ENCODE peak calls at places on chromosomes 11 and 22, in five cellular contexts. H is IMR-90, W is A549, N is prostate gland, Y is ovary. A is an unnamed sample.

GRCh38 chr22:36753120-36753802 is 22.7 kb downstream of the IFT27 start:
- DNase-seq in W (no peak), Y (no peak), N (no peak), H (no peak), A (no peak)

GRCh38 chr11:89456681-89457080 is 34.5 kb downstream of the NOX4 start:
- DNase-seq in N (no peak), W (no peak), Y (no peak), H (no peak), A (no peak)

GRCh38 chr22:48302657-48303359 is 1524.9 kb downstream of the BRD1 start:
- DNase-seq in W (no peak), Y (no peak), H (no peak), N (no peak), A (no peak)

GRCh38 chr11:13972033-13972910 is 9.7 kb downstream of the SPON1 start:
- DNase-seq in W (no peak), N (peak; percentile 41), H (peak; percentile 22), Y (no peak), A (no peak)

GRCh38 chr22:37416806-37417205 is 10.5 kb downstream of the ELFN2 start:
- DNase-seq in Y (no peak), H (no peak), W (no peak), N (no peak), A (no peak)

GRCh38 chr11:1086171-1087102 is 11.8 kb downstream of the MUC2 start:
- DNase-seq in Y (no peak), H (no peak), W (no peak), N (no peak), A (no peak)

GRCh38 chr22:39534591-39535301 is 2.2 kb upstream of the RPS19BP1 start:
- DNase-seq in H (peak; percentile 53), W (peak; percentile 62), N (peak; percentile 80), Y (peak; percentile 92), A (peak; percentile 63)

GRCh38 chr11:64870176-64870892 is 8.1 kb downstream of the EHD1 start:
- DNase-seq in Y (no peak), W (no peak), N (no peak), H (peak; percentile 78), A (peak; percentile 76)

GRCh38 chr11:110162216-110162615 is 69.0 kb downstream of the ZC3H12C start:
- DNase-seq in Y (no peak), H (peak; percentile 38), W (no peak), N (no peak), A (no peak)

GRCh38 chr11:6658647-6659046 is 3.0 kb upstream of the DCHS1 start:
- DNase-seq in Y (no peak), W (no peak), H (no peak), N (no peak), A (no peak)

GRCh38 chr22:50115693-50116092 is 25.9 kb downstream of the MOV10L1 start:
- DNase-seq in H (peak; percentile 35), Y (peak; percentile 57), N (no peak), W (no peak), A (no peak)

GRCh38 chr11:13955971-13956421 is 6.5 kb upstream of the SPON1 start:
- DNase-seq in Y (peak; percentile 66), H (peak; percentile 71), N (peak; percentile 46), W (peak; percentile 73), A (peak; percentile 31)

GRCh38 chr11:61362542-61362875 is 335 bp downstream of the TMEM138 start:
- DNase-seq in Y (no peak), N (no peak), H (peak; percentile 65), W (peak; percentile 48), A (no peak)

GRCh38 chr11:3058753-3059664 is 1.8 kb upstream of the CARS1 start:
- DNase-seq in W (peak; percentile 37), Y (no peak), H (peak; percentile 92), N (no peak), A (peak; percentile 78)

GRCh38 chr22:20253161-20253560 is 15.0 kb downstream of the RTN4R start:
- DNase-seq in N (no peak), H (no peak), W (no peak), Y (no peak), A (no peak)

GRCh38 chr22:18954941-18955571 is 19.0 kb upstream of the PRODH start:
- DNase-seq in H (no peak), N (no peak), W (no peak), Y (no peak), A (no peak)

GRCh38 chr11:65560555-65561418 is 2.6 kb upstream of the LTBP3 start:
- DNase-seq in N (no peak), H (peak; percentile 66), W (peak; percentile 86), Y (peak; percentile 86), A (no peak)

GRCh38 chr11:37280194-37280593 is 682.2 kb upstream of the RAG2 start:
- DNase-seq in N (no peak), W (no peak), Y (no peak), H (no peak), A (no peak)

GRCh38 chr11:109946322-109946846 is 146.8 kb upstream of the ZC3H12C start:
- DNase-seq in Y (peak; percentile 84), H (peak; percentile 97), N (peak; percentile 68), W (peak; percentile 93), A (peak; percentile 23)

GRCh38 chr11:70498171-70498571 is 99.8 kb downstream of the CTTN start:
- DNase-seq in Y (no peak), W (no peak), H (no peak), N (no peak), A (no peak)

GRCh38 chr22:24937114-24937513 is 9.4 kb downstream of the LHFPL7 start:
- DNase-seq in W (peak; percentile 45), H (no peak), Y (no peak), N (no peak), A (no peak)

GRCh38 chr11:3687399-3687798 is 16.2 kb upstream of the CHRNA10 start:
- DNase-seq in H (no peak), N (no peak), Y (no peak), W (no peak), A (no peak)

GRCh38 chr11:47616726-47617416 is 22.7 kb upstream of the C1QTNF4 start:
- DNase-seq in H (peak; percentile 85), Y (peak; percentile 62), N (no peak), W (peak; percentile 63), A (no peak)

GRCh38 chr11:84564180-84564866 is 1062.8 kb downstream of the DLG2 start:
- DNase-seq in W (peak; percentile 87), N (no peak), Y (no peak), H (peak; percentile 44), A (peak; percentile 26)

GRCh38 chr11:79018371-79018849 is 422.4 kb downstream of the TENM4 start:
- DNase-seq in W (no peak), N (no peak), Y (peak; percentile 32), H (peak; percentile 97), A (peak; percentile 29)

GRCh38 chr11:76143274-76143673 is 63.0 kb downstream of the WNT11 start:
- DNase-seq in Y (no peak), N (no peak), W (no peak), H (no peak), A (no peak)
- TF ChIP-seq POLR2A in Y (no peak), N (no peak), W (no peak), H (no peak), A (no peak)

GRCh38 chr11:119584193-119585037 is 144.6 kb downstream of the NECTIN1 start:
- DNase-seq in Y (peak; percentile 29), W (no peak), H (peak; percentile 63), N (peak; percentile 75), A (peak; percentile 39)
- TF ChIP-seq POLR2A in Y (no peak), W (no peak), H (no peak), N (peak; percentile 66), A (no peak)

GRCh38 chr11:57210731-57211335 is 26.2 kb downstream of the APLNR start:
- DNase-seq in H (no peak), W (no peak), Y (no peak), N (no peak), A (no peak)

GRCh38 chr11:57214494-57214893 is 22.6 kb downstream of the APLNR start:
- DNase-seq in N (no peak), Y (no peak), H (peak; percentile 86), W (peak; percentile 16), A (peak; percentile 40)

GRCh38 chr11:57216463-57216862 is 20.6 kb downstream of the APLNR start:
- DNase-seq in W (no peak), Y (no peak), H (no peak), N (no peak), A (no peak)

GRCh38 chr11:57214087-57214395 is 23.0 kb downstream of the APLNR start:
- DNase-seq in Y (no peak), H (peak; percentile 48), W (no peak), N (no peak), A (no peak)

DNA sequence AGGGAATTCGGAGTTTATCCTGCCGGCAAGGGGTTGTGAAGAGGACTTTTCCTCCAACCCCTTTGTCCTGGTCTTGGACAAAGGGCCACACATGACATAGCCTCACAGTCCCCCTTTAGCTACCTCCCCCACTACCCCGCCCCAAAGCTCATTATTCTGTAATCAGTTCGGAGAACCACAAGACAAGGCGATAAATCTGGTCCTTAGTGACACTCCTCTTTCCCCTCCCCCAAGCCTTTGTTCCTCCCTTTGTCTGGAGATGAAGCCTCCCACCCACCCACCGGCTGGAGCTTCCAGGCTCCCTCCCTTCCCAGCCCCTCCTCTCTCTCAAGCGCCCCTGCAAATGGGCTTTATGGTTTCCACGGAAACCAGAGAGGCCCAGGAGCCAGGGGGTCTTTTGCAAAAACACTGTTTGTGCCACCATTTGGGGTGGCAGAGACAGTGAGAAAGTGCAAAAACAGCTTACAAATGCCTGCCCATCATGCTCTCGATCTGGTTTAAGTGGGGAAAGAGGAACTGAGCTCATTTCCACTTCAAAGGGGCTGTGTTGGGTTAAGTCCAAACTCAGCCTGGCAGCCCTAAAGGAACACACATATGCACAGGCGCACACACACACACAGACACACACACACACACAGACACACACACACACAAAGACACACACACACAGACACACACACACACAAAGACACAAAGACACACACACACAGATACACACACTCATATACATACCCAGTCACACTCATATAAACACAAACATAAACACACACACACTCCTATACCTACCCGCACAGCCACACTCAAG is 23.6 kb downstream of the APLNR start:
- DNase-seq in W (no peak), H (peak; percentile 21), Y (no peak), N (no peak), A (no peak)
- TF ChIP-seq POLR2A in W (no peak), H (no peak), Y (no peak), N (no peak), A (no peak)

GRCh38 chr11:114098927-114099326 is 39.4 kb downstream of the ZBTB16 start:
- DNase-seq in Y (no peak), H (no peak), W (no peak), N (no peak), A (no peak)
- TF ChIP-seq POLR2A in Y (no peak), H (no peak), W (no peak), N (no peak), A (no peak)

GRCh38 chr11:130672911-130673310 is 224.5 kb downstream of the ADAMTS15 start:
- DNase-seq in H (peak; percentile 13), W (no peak), Y (no peak), N (no peak), A (no peak)

GRCh38 chr11:130674686-130675085 is 226.2 kb downstream of the ADAMTS15 start:
- DNase-seq in W (no peak), H (peak; percentile 49), N (no peak), Y (no peak), A (no peak)

GRCh38 chr11:130675456-130675855 is 227.0 kb downstream of the ADAMTS15 start:
- DNase-seq in W (no peak), Y (no peak), H (peak; percentile 50), N (no peak), A (no peak)

GRCh38 chr11:130671801-130672700 is 223.6 kb downstream of the ADAMTS15 start:
- DNase-seq in W (peak; percentile 13), H (peak; percentile 94), N (no peak), Y (no peak), A (peak; percentile 7)

GRCh38 chr11:130673698-130674097 is 225.3 kb downstream of the ADAMTS15 start:
- DNase-seq in W (no peak), H (peak; percentile 12), Y (no peak), N (no peak), A (no peak)
- TF ChIP-seq POLR2A in W (no peak), H (no peak), Y (no peak), N (no peak), A (no peak)

A was measured in H54.